ENCODE peak calls at places on chromosomes 2 and 18, in five cellular contexts. Y is HepG2, A is WTC11, K is A549, L is H1. C is an unnamed sample.

GRCh38 chr2:222677981-222678380 is 6.5 kb downstream of the MOGAT1 start:
- DNase-seq in K (no peak), L (no peak), Y (no peak), A (no peak), C (no peak)

GRCh38 chr2:167212054-167212648 is 323.9 kb downstream of the XIRP2 start:
- DNase-seq in Y (peak; percentile 50), A (peak; percentile 28), K (peak; percentile 3), L (no peak), C (peak; percentile 55)

GRCh38 chr2:220932041-220932440 is 640.1 kb downstream of the EPHA4 start:
- DNase-seq in A (no peak), L (no peak), Y (no peak), K (no peak), C (no peak)

GRCh38 chr2:158999458-158999857 is 31.0 kb downstream of the TANC1 start:
- DNase-seq in Y (peak; percentile 90), K (no peak), L (no peak), A (no peak), C (peak; percentile 81)

GRCh38 chr2:226618875-226619605 is 180.6 kb downstream of the IRS1 start:
- DNase-seq in Y (peak; percentile 98), A (no peak), L (no peak), K (no peak), C (peak; percentile 4)

GRCh38 chr18:47561316-47561715 is 309.9 kb upstream of the SKOR2 start:
- DNase-seq in A (peak; percentile 38), Y (no peak), K (no peak), L (peak; percentile 57), C (no peak)

GRCh38 chr2:221100467-221101089 is 471.5 kb downstream of the EPHA4 start:
- DNase-seq in A (peak; percentile 22), K (no peak), Y (no peak), L (peak; percentile 52), C (peak; percentile 22)

GRCh38 chr2:85438291-85439110 is 20.0 kb downstream of the SH2D6 start:
- DNase-seq in L (no peak), K (no peak), Y (peak; percentile 42), A (no peak), C (no peak)

GRCh38 chr2:101473911-101474751 is 781 bp downstream of the RFX8 start:
- DNase-seq in A (peak; percentile 65), K (no peak), Y (no peak), L (peak; percentile 79), C (no peak)

GRCh38 chr2:197904446-197904845 is 100.1 kb downstream of the PLCL1 start:
- DNase-seq in A (no peak), Y (no peak), K (no peak), L (no peak), C (no peak)

GRCh38 chr2:204538179-204539009 is 6.9 kb upstream of the PARD3B start:
- DNase-seq in K (no peak), A (peak; percentile 19), L (peak; percentile 52), Y (no peak), C (peak; percentile 93)

GRCh38 chr18:70489556-70489955 is 200.7 kb downstream of the SOCS6 start:
- DNase-seq in L (no peak), K (no peak), Y (no peak), A (no peak), C (no peak)

GRCh38 chr2:173669271-173669853 is 295.8 kb downstream of the SP3 start:
- DNase-seq in A (no peak), K (no peak), Y (no peak), L (no peak), C (no peak)

GRCh38 chr18:23479829-23480505 is 23.3 kb upstream of the RMC1 start:
- DNase-seq in Y (no peak), L (no peak), A (no peak), K (no peak), C (no peak)

GRCh38 chr2:74554821-74555531 is 456 bp downstream of the DOK1 start:
- DNase-seq in K (no peak), Y (no peak), L (peak; percentile 76), A (peak; percentile 55), C (peak; percentile 63)

GRCh38 chr2:157471078-157471477 is 27.2 kb upstream of the CYTIP start:
- DNase-seq in Y (no peak), A (no peak), K (no peak), L (no peak), C (no peak)

GRCh38 chr18:59142274-59142673 is 2.6 kb downstream of the SEC11C start:
- DNase-seq in A (no peak), K (no peak), Y (no peak), L (no peak), C (no peak)

GRCh38 chr2:238090887-238091286 is 9.3 kb upstream of the ESPNL start:
- DNase-seq in K (no peak), Y (no peak), L (no peak), A (no peak), C (no peak)

GRCh38 chr2:202687276-202687675 is 52.5 kb downstream of the FAM117B start:
- DNase-seq in Y (peak; percentile 71), L (no peak), A (no peak), K (no peak), C (no peak)

GRCh38 chr2:189297446-189297845 is 117.9 kb upstream of the COL5A2 start:
- DNase-seq in K (no peak), L (no peak), Y (no peak), A (no peak), C (no peak)
- TF ChIP-seq JUN in K (no peak), L (no peak), Y (no peak), A (no peak), C (no peak)

GRCh38 chr2:240556553-240557100 is 1.2 kb downstream of the ANKMY1 start:
- DNase-seq in Y (peak; percentile 57), L (peak; percentile 79), A (peak; percentile 80), K (peak; percentile 56), C (peak; percentile 32)
- TF ChIP-seq JUN in Y (no peak), L (no peak), A (no peak), K (no peak), C (no peak)

DNA sequence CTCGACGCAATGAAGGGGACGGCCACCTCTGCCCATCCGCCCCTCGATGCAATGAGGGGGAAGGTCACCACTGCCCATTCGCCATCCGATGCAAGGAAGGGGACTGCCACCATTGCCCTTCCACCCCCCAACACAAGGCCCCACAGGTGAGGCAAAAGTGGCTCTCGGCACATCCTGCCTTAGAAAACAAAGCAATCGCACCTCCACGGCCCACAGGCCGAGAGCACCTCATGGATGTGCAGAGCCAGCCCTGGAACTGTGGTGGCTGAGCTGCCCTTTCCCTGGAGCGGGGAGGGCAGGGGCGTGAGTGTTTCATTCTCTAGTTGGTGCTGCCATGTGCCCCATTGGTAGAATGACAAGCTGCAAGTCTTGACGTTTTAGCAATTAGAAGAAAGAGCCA is 320.6 kb upstream of the SALL3 start:
- DNase-seq in L (no peak), Y (no peak), K (no peak), A (no peak), C (no peak)
- TF ChIP-seq JUN in L (no peak), Y (no peak), K (no peak), A (no peak), C (no peak)

DNA sequence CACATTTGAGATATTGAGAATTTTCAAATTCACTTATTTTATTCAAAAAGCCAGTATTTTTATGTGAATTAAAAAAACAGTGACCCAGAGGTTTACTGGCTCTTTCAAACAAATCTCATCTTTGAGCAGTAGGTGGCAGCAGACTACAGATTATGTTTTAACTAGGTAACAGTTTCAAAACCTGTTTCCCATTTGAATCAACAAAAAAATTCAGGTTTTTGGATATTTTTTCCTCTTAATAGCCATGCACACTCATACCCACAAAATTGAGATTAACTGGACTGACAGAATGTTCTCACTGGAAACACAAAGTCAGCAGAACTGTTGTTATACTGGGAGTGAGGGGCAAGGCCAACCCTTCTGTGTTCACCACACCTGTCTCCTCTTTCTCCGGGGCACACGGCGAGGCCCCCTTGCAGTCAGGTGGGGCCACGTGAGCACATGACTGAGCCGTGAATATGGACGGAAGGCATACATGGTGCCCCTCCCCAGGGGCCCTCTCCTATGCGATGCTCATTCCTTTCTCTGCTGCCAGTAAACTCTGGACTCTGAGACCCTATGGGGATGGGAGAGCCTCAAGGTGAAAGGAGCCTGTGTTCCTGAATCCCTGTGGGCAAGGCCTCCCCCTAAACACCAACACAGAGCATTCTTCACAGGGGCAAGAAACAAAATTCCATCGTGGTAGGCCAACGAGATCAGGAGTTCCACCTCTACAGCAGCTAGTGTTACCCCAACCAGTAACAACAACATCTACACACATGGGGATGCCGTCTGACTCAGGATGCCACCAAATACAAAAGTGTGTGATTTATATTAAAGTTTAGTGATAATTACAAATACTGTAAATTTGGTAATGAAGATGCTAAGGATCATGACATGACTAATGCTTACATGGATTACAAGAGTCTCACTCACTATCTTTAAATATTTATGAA is 80.4 kb downstream of the LPIN2 start:
- DNase-seq in A (peak; percentile 38), L (peak; percentile 63), Y (peak; percentile 62), K (peak; percentile 21), C (peak; percentile 64)
- TF ChIP-seq JUN in A (no peak), L (no peak), Y (no peak), K (no peak), C (no peak)

C was measured in endothelial cell of umbilical vein.